ENCODE peak calls at places on chromosome 5, in eight cellular contexts. P is NCI-H2081; S is stimulated activated CD8-positive, alpha-beta memory T cell treated with anti-CD3 and anti-CD28 coated beads, Interleukin-2, amount 100 ng/mL, for 1 hour; B is NCI-H82; T is central memory CD4-positive, alpha-beta T cell; C is iPS DF 19.7; F is smooth muscle cell of the brain vasculature; N is D341Med. R is an unnamed sample.

GRCh38 chr5:959581-960531 is 48.7 kb upstream of the NKD2 start:
- DNase-seq in C (no peak), T (no peak), B (no peak), P (no peak), N (peak), F (no peak), S (no peak), R (no peak)

GRCh38 chr5:95134326-95134725 is 150.6 kb downstream of the MCTP1 start:
- DNase-seq in C (no peak), B (no peak), N (no peak), S (no peak), P (no peak), F (no peak), T (no peak), R (no peak)

GRCh38 chr5:169181785-169182184 is 119.2 kb downstream of the SLIT3 start:
- DNase-seq in P (no peak), T (no peak), C (no peak), F (no peak), S (no peak), N (no peak), B (no peak), R (no peak)

GRCh38 chr5:176784218-176785165 is 25.9 kb upstream of the UNC5A start:
- DNase-seq in B (peak), N (no peak), T (no peak), S (no peak), C (peak), P (no peak), F (no peak), R (no peak)

GRCh38 chr5:65611524-65611923 is 12.6 kb downstream of the TRIM23 start:
- DNase-seq in F (no peak), T (no peak), P (no peak), S (no peak), N (no peak), B (no peak), C (no peak), R (no peak)

GRCh38 chr5:65013141-65013540 is 244.4 kb downstream of the CWC27 start:
- DNase-seq in C (no peak), P (no peak), B (no peak), N (no peak), S (no peak), F (no peak), T (no peak), R (no peak)

GRCh38 chr5:128870923-128871322 is 94.4 kb upstream of the SLC27A6 start:
- DNase-seq in N (no peak), F (no peak), T (no peak), S (no peak), B (no peak), C (no peak), P (no peak), R (no peak)

GRCh38 chr5:139637438-139638089 is 10.6 kb upstream of the CXXC5 start:
- DNase-seq in T (peak), S (no peak), P (peak), B (peak), F (no peak), C (no peak), N (peak), R (no peak)

GRCh38 chr5:81408496-81408895 is 14.6 kb upstream of the ACOT12 start:
- DNase-seq in C (no peak), N (no peak), S (no peak), P (no peak), B (no peak), T (no peak), F (no peak), R (no peak)

GRCh38 chr5:96247097-96247675 is 185.9 kb downstream of the PCSK1 start:
- DNase-seq in P (no peak), F (no peak), T (no peak), S (no peak), N (no peak), B (no peak), C (no peak), R (no peak)

GRCh38 chr5:7392401-7393024 is 3.4 kb upstream of the ADCY2 start:
- DNase-seq in F (no peak), B (peak), N (peak), T (no peak), P (peak), S (no peak), C (peak), R (peak)

GRCh38 chr5:156393980-156394379 is 67.0 kb downstream of the SGCD start:
- DNase-seq in N (no peak), B (no peak), S (no peak), P (no peak), F (no peak), T (no peak), C (no peak), R (no peak)

GRCh38 chr5:53322257-53322656 is 158.2 kb upstream of the FST start:
- DNase-seq in P (no peak), S (no peak), C (no peak), F (no peak), B (no peak), T (no peak), N (no peak), R (no peak)

GRCh38 chr5:85990998-85991397 is 626.7 kb upstream of the COX7C start:
- DNase-seq in B (no peak), F (no peak), S (no peak), T (no peak), P (no peak), N (no peak), C (no peak), R (no peak)

GRCh38 chr5:135829179-135829578 is 5.3 kb upstream of the SLC25A48 start:
- DNase-seq in T (no peak), P (no peak), B (no peak), S (no peak), N (no peak), C (no peak), F (no peak), R (no peak)

GRCh38 chr5:172868436-172868923 is 34.4 kb downstream of the ERGIC1 start:
- DNase-seq in N (no peak), T (no peak), B (no peak), P (no peak), S (no peak), F (no peak), C (no peak), R (no peak)

GRCh38 chr5:123700624-123701023 is 188.6 kb downstream of the CSNK1G3 start:
- DNase-seq in F (peak), B (no peak), C (no peak), S (no peak), T (no peak), N (no peak), P (no peak), R (no peak)

R was measured in H1.